ENCODE peak calls at places on chromosome 21, in eight cellular contexts. V, S, L, Q, E, O, Z and D are unnamed samples.

GRCh38 chr21:38982096-38982495 is 176.4 kb downstream of the ETS2 start:
- DNase-seq in O (no peak), L (no peak), S (no peak), E (no peak), V (no peak), Q (no peak), Z (peak; percentile 68), D (no peak)

GRCh38 chr21:43916691-43917514 is 51.9 kb downstream of the AGPAT3 start:
- DNase-seq in L (no peak), Q (no peak), V (peak; percentile 44), Z (no peak), E (peak; percentile 63), S (no peak), O (peak; percentile 21), D (no peak)

GRCh38 chr21:44354001-44354405 is 582 bp downstream of the TRPM2 start:
- DNase-seq in O (no peak), L (no peak), E (no peak), S (no peak), V (no peak), Z (no peak), Q (no peak), D (no peak)

GRCh38 chr21:43988506-43989230 is 23.4 kb upstream of the TRAPPC10 start:
- DNase-seq in Q (no peak), L (no peak), E (no peak), Z (no peak), S (no peak), V (no peak), O (no peak), D (no peak)

GRCh38 chr21:32994305-32994704 is 31.4 kb upstream of the OLIG2 start:
- DNase-seq in S (peak; percentile 24), Z (peak; percentile 34), L (no peak), V (no peak), O (peak; percentile 31), Q (no peak), E (no peak), D (no peak)

GRCh38 chr21:26469789-26470188 is 103.3 kb downstream of the CYYR1 start:
- DNase-seq in Q (peak; percentile 5), L (peak; percentile 72), O (peak; percentile 50), E (no peak), V (no peak), Z (peak; percentile 31), S (peak; percentile 82), D (no peak)

GRCh38 chr21:45378258-45378966 is 26.6 kb upstream of the COL18A1 start:
- DNase-seq in O (peak; percentile 57), Q (no peak), E (no peak), S (no peak), L (no peak), Z (peak; percentile 89), V (no peak), D (peak; percentile 26)

GRCh38 chr21:46100020-46100419 is 2.1 kb downstream of the COL6A2 start:
- DNase-seq in S (no peak), Z (no peak), E (no peak), O (no peak), L (no peak), Q (no peak), V (no peak), D (no peak)

GRCh38 chr21:44349416-44349846 is 4.0 kb upstream of the TRPM2 start:
- DNase-seq in O (no peak), L (no peak), E (no peak), Q (no peak), S (no peak), V (no peak), Z (no peak), D (no peak)

GRCh38 chr21:35229290-35229689 is 180.2 kb upstream of the RUNX1 start:
- DNase-seq in O (no peak), L (no peak), E (no peak), Q (no peak), S (no peak), V (no peak), Z (no peak), D (no peak)